ENCODE peak calls at places on chromosomes 16 and 17, in seven cellular contexts. Z is SK-N-SH, B is heart right ventricle, V is skeletal muscle cell, G is thoracic aorta, S is fibroblast of lung, F is endodermal cell. L is an unnamed sample.

GRCh38 chr17:81039096-81039495 is 4.1 kb downstream of the BAIAP2 start:
- DNase-seq in Z (no peak), B (no peak), V (no peak), G (no peak), S (no peak), F (no peak), L (no peak)

GRCh38 chr16:19610200-19610599 is 54.7 kb downstream of the VPS35L start:
- DNase-seq in Z (no peak), B (no peak), V (no peak), G (no peak), S (no peak), F (no peak), L (no peak)

GRCh38 chr16:80466024-80466986 is 74.5 kb upstream of the DYNLRB2 start:
- DNase-seq in Z (peak; percentile 79), B (peak; percentile 57), V (peak; percentile 10), G (no peak), S (peak; percentile 47), F (peak; percentile 93), L (peak; percentile 10)

GRCh38 chr17:861364-861763 is 79.2 kb downstream of the MRM3 start:
- DNase-seq in Z (no peak), B (no peak), V (no peak), G (no peak), S (no peak), F (no peak), L (no peak)

GRCh38 chr17:74148446-74148845 is 55.0 kb upstream of the RPL38 start:
- DNase-seq in Z (no peak), B (no peak), V (no peak), G (no peak), S (no peak), F (no peak), L (no peak)

GRCh38 chr16:969508-970378 is 1.0 kb downstream of the LMF1 start:
- DNase-seq in Z (no peak), B (peak; percentile 44), V (no peak), G (no peak), S (no peak), F (no peak), L (no peak)

GRCh38 chr17:69305177-69305576 is 21.8 kb downstream of the ABCA5 start:
- DNase-seq in Z (no peak), B (no peak), V (no peak), G (no peak), S (no peak), F (no peak), L (no peak)

GRCh38 chr17:62592305-62593099 is 35.0 kb upstream of the MRC2 start:
- DNase-seq in Z (no peak), B (no peak), V (no peak), G (no peak), S (peak; percentile 24), F (no peak), L (no peak)

GRCh38 chr17:28177351-28177750 is 134.9 kb downstream of the NLK start:
- DNase-seq in Z (no peak), B (no peak), V (no peak), G (no peak), S (peak; percentile 27), F (no peak), L (no peak)

GRCh38 chr17:47836601-47837000 is 4.5 kb downstream of the SCRN2 start:
- DNase-seq in Z (no peak), B (no peak), V (no peak), G (no peak), S (no peak), F (no peak), L (no peak)

GRCh38 chr17:7060165-7060890 is 16.4 kb upstream of the SLC16A11 start:
- DNase-seq in Z (no peak), B (no peak), V (peak; percentile 51), G (no peak), S (peak; percentile 95), F (no peak), L (no peak)

GRCh38 chr16:2895813-2896212 is 12.8 kb downstream of the FLYWCH2 start:
- DNase-seq in Z (no peak), B (no peak), V (no peak), G (no peak), S (peak; percentile 46), F (no peak), L (no peak)

GRCh38 chr17:2875608-2876007 is 79.4 kb downstream of the RAP1GAP2 start:
- DNase-seq in Z (no peak), B (no peak), V (no peak), G (no peak), S (no peak), F (peak; percentile 65), L (no peak)
- H3K4me3 ChIP-seq in Z (no peak overlapping the region), B (no peak overlapping the region), V (no peak overlapping the region), G (no peak overlapping the region), S (no peak overlapping the region), F (no peak overlapping the region), L (no peak overlapping the region)

DNA sequence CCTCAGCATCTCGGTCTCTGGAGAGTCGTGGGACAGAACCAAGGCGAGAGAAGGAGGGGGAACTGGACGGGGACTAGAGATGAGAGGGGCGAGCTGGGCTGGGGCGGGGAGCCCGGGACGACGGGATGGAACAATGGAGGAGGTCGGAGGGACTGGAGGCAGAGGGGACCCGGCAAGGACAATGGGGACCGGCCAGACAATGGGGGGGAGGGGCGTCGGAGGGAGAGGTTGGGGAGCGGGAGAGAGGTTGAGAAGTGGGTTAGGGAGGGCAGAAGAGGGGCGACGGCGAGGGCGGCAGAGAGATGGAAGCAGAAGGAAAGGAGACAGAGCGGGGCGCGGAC is 719 bp downstream of the NGFR start:
- DNase-seq in Z (peak; percentile 66), B (no peak), V (no peak), G (no peak), S (no peak), F (peak; percentile 81), L (no peak)
- H3K4me3 ChIP-seq in Z (peak overlapping the region; percentile 63), B (peak overlapping the region; percentile 61), V (peak overlapping the region; percentile 47), G (peak overlapping the region; percentile 77), S (no peak overlapping the region), F (no peak overlapping the region), L (peak overlapping the region; percentile 35)

GRCh38 chr17:55237826-55238196 is 26.9 kb upstream of the HLF start:
- DNase-seq in Z (no peak), B (no peak), V (no peak), G (no peak), S (no peak), F (no peak), L (no peak)
- H3K4me3 ChIP-seq in Z (peak overlapping the region; percentile 68), B (peak overlapping the region; percentile 62), V (peak overlapping the region; percentile 62), G (peak overlapping the region; percentile 81), S (peak overlapping the region; percentile 68), F (peak overlapping the region; percentile 86), L (peak overlapping the region; percentile 50)

DNA sequence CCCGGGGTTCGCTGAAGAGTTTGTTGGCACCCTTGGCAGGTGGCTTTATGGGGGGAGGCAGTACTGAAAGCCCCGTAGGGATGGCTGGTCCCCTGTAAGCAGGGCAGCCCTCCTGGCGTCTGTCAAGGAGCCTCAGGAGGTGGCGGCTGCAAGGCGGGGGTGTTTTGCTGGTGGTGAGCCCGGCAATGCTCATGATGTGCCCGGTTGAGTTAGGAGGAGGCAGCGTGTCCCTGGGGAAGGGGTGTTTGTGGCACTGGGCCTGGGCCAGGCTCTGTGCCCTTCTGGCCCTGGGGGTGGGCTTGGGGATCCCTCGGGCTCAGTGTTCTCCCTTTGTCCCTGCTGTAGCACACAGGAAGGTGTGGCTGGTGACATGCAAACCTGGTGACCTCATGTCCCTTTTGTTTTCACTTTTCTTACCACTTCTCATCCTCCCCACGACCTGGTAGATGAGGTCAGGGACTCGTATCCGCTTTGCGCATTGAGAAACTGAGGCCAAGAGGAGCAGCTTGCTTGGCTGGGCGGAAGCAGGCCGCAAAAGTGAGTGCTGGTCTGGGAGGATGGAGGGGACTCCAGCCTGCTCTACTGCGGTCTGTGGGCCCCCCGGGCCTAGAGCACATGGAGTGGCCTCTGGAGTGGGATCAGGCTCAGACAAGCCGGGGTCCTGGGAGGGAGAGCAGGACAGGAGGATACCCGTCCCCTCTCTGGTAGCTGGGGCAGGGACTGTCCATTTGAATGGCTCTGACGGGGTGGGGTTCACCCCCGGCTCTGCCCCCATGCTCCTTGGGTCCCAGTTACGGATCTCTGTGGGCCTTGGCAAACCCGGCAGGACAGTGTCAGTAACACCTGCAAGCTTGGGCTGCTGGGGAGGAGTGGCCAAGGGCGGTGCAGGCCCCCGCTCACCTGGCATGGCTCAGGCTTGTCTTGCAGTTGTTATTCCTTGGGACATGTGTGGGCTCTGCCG is 2.2 kb downstream of the SNN start:
- DNase-seq in Z (no peak), B (peak; percentile 24), V (no peak), G (no peak), S (no peak), F (peak; percentile 50), L (no peak)
- H3K4me3 ChIP-seq in Z (no peak overlapping the region), B (peak overlapping the region; percentile 77), V (no peak overlapping the region), G (peak overlapping the region; percentile 95), S (peak overlapping the region; percentile 80), F (peak overlapping the region; percentile 83), L (no peak overlapping the region)

L was measured in HFF-Myc.